ENCODE peak calls at places on chromosomes 7 and 10, in seven cellular contexts. M, T, E, I, Q, Z and G are unnamed samples.

GRCh38 chr7:76069238-76069638 is 21.3 kb downstream of the MDH2 start:
- DNase-seq in T (peak), I (no peak), Q (no peak), Z (peak), M (peak), E (peak), G (no peak)

GRCh38 chr7:27999829-28000228 is 180.8 kb downstream of the JAZF1 start:
- DNase-seq in M (no peak), E (peak), Q (no peak), Z (no peak), I (no peak), T (no peak), G (no peak)

GRCh38 chr10:64379898-64380297 is 858.7 kb downstream of the REEP3 start:
- DNase-seq in M (no peak), I (no peak), Q (no peak), E (no peak), T (no peak), Z (no peak), G (no peak)

GRCh38 chr7:146027243-146027642 is 89.4 kb upstream of the CNTNAP2 start:
- DNase-seq in E (no peak), T (no peak), I (no peak), Z (no peak), M (no peak), Q (no peak), G (no peak)

GRCh38 chr7:31145339-31145738 is 93.2 kb downstream of the ADCYAP1R1 start:
- DNase-seq in T (no peak), M (no peak), Q (no peak), I (no peak), Z (no peak), E (no peak), G (no peak)

GRCh38 chr7:108824840-108825540 is 255.3 kb downstream of the DNAJB9 start:
- DNase-seq in Z (peak), T (peak), Q (peak), I (no peak), E (peak), M (no peak), G (no peak)

GRCh38 chr10:90712529-90712928 is 145.3 kb downstream of the HTR7 start:
- DNase-seq in Z (no peak), Q (no peak), M (no peak), E (no peak), T (no peak), I (no peak), G (no peak)

GRCh38 chr7:146736446-146737190 is 620.0 kb downstream of the CNTNAP2 start:
- DNase-seq in Q (no peak), Z (peak), I (no peak), M (no peak), E (peak), T (no peak), G (no peak)

GRCh38 chr7:151409555-151410404 is at the start of gene WDR86:
- DNase-seq in M (no peak), T (no peak), I (no peak), Q (peak), E (no peak), Z (no peak), G (peak)

GRCh38 chr10:132975976-132976682 is 33.8 kb upstream of the CFAP46 start:
- DNase-seq in Q (no peak), Z (no peak), M (no peak), T (no peak), E (no peak), I (no peak), G (no peak)

GRCh38 chr7:97770845-97771244 is 39.0 kb downstream of the TAC1 start:
- DNase-seq in E (no peak), Q (no peak), Z (no peak), M (peak), I (no peak), T (no peak), G (no peak)

GRCh38 chr10:69222157-69223027 is 2.3 kb downstream of the HKDC1 start:
- DNase-seq in I (peak), E (peak), Q (no peak), M (peak), Z (peak), T (no peak), G (no peak)

GRCh38 chr7:43869898-43870240 is 552 bp upstream of the MRPS24 start:
- DNase-seq in I (no peak), T (no peak), Z (peak), Q (no peak), M (peak), E (peak), G (no peak)

GRCh38 chr10:96124230-96125141 is 5.6 kb upstream of the ZNF518A start:
- DNase-seq in E (peak), Q (peak), Z (peak), T (no peak), I (no peak), M (no peak), G (peak)

GRCh38 chr7:106166651-106167342 is 54.7 kb upstream of the SYPL1 start:
- DNase-seq in I (no peak), M (peak), E (peak), T (peak), Z (peak), Q (peak), G (peak)

GRCh38 chr7:42692609-42693008 is 219.3 kb downstream of the C7orf25 start:
- DNase-seq in E (peak), M (no peak), I (no peak), Q (no peak), T (no peak), Z (peak), G (no peak)

GRCh38 chr10:95832216-95833037 is 75.3 kb upstream of the CC2D2B start:
- DNase-seq in Q (no peak), T (no peak), I (peak), M (no peak), E (no peak), Z (no peak), G (no peak)

GRCh38 chr7:143375298-143376034 is 5.7 kb upstream of the ZYX start:
- DNase-seq in I (no peak), Z (no peak), Q (no peak), M (no peak), E (peak), T (no peak), G (no peak)

GRCh38 chr7:31705377-31705776 is 18.4 kb downstream of the PPP1R17 start:
- DNase-seq in T (no peak), M (no peak), E (no peak), Z (no peak), Q (no peak), I (no peak), G (no peak)

GRCh38 chr7:36506820-36507219 is 117.2 kb downstream of the ANLN start:
- DNase-seq in E (peak), I (no peak), Q (no peak), T (no peak), M (peak), Z (no peak), G (no peak)

GRCh38 chr7:76383089-76383944 is 24.5 kb upstream of the YWHAG start:
- DNase-seq in Z (no peak), T (no peak), E (peak), M (no peak), Q (no peak), I (no peak), G (no peak)

GRCh38 chr7:158664406-158664805 is 40.2 kb downstream of the NCAPG2 start:
- DNase-seq in Z (no peak), M (no peak), Q (no peak), I (no peak), E (no peak), T (no peak), G (no peak)

GRCh38 chr7:167976-168791 is 24.2 kb upstream of the FAM20C start:
- DNase-seq in I (no peak), E (no peak), T (no peak), Z (no peak), M (no peak), Q (no peak), G (no peak)

GRCh38 chr10:73850863-73851461 is 23.4 kb downstream of the CAMK2G start:
- DNase-seq in E (no peak), M (no peak), T (no peak), Q (no peak), I (no peak), Z (peak), G (no peak)

GRCh38 chr10:78657622-78658165 is 411.1 kb upstream of the ZMIZ1 start:
- DNase-seq in Z (peak), T (no peak), E (peak), I (peak), Q (peak), M (peak), G (peak)

GRCh38 chr10:24414597-24414996 is 205.7 kb downstream of the KIAA1217 start:
- DNase-seq in I (no peak), Z (no peak), E (no peak), M (no peak), T (no peak), Q (no peak), G (no peak)

GRCh38 chr7:33776791-33777190 is 128.5 kb upstream of the BMPER start:
- DNase-seq in Q (no peak), T (no peak), E (peak), Z (no peak), I (no peak), M (no peak), G (no peak)

GRCh38 chr10:3460420-3461128 is 288.0 kb upstream of the PITRM1 start:
- DNase-seq in E (peak), M (no peak), Q (no peak), Z (no peak), T (no peak), I (no peak), G (no peak)

GRCh38 chr10:86083206-86083605 is 283.4 kb downstream of the GRID1 start:
- DNase-seq in Z (no peak), M (no peak), T (no peak), I (no peak), Q (no peak), E (no peak), G (no peak)

GRCh38 chr10:113616244-113617074 is 47.4 kb downstream of the NRAP start:
- DNase-seq in Z (peak), T (no peak), M (no peak), E (peak), I (no peak), Q (peak), G (no peak)

GRCh38 chr10:7333995-7334964 is 76.6 kb downstream of the SFMBT2 start:
- DNase-seq in M (no peak), I (no peak), Z (no peak), T (no peak), E (no peak), Q (no peak), G (no peak)

GRCh38 chr7:98618786-98619185 is 1.7 kb downstream of the NPTX2 start:
- DNase-seq in I (no peak), Z (no peak), M (no peak), Q (no peak), E (peak), T (peak), G (no peak)

GRCh38 chr10:98446121-98446655 is 547 bp downstream of the HPS1 start:
- DNase-seq in E (peak), I (no peak), T (no peak), M (peak), Z (no peak), Q (peak), G (no peak)

GRCh38 chr7:76206633-76207032 is 4.9 kb downstream of the SRRM3 start:
- DNase-seq in T (no peak), M (no peak), Z (no peak), I (no peak), E (no peak), Q (no peak), G (no peak)

GRCh38 chr7:32915041-32915536 is 23.5 kb upstream of the KBTBD2 start:
- DNase-seq in M (no peak), I (no peak), E (no peak), Z (no peak), Q (no peak), T (no peak), G (no peak)